ENCODE peak calls at places on chromosome 3, in four cellular contexts. One of them, this sample, is unnamed.
A peak's percentile ranks its signal among the peaks of the same experiment; 100 is the strongest.

GRCh38 chr3:30112904-30113484 is 493.4 kb upstream of the TGFBR2 start:
- DNase-seq in kidney epithelial cell: no peak
- DNase-seq in psoas muscle: no peak
- DNase-seq in bronchial epithelial cell: peak; percentile 54
- DNase-seq in this sample: peak; percentile 11

GRCh38 chr3:29764603-29765254 is 483.9 kb downstream of the RBMS3 start:
- DNase-seq in bronchial epithelial cell: peak; percentile 77
- DNase-seq in kidney epithelial cell: no peak
- DNase-seq in psoas muscle: no peak
- DNase-seq in this sample: peak; percentile 88

GRCh38 chr3:195137638-195138588 is 133.0 kb downstream of the XXYLT1 start:
- DNase-seq in bronchial epithelial cell: no peak
- DNase-seq in kidney epithelial cell: no peak
- DNase-seq in psoas muscle: no peak
- DNase-seq in this sample: no peak

GRCh38 chr3:66392512-66392911 is 108.3 kb downstream of the LRIG1 start:
- DNase-seq in bronchial epithelial cell: no peak
- DNase-seq in psoas muscle: peak; percentile 2
- DNase-seq in kidney epithelial cell: no peak
- DNase-seq in this sample: no peak

GRCh38 chr3:116739678-116740077 is 30.1 kb downstream of the TUSC7 start:
- DNase-seq in kidney epithelial cell: no peak
- DNase-seq in psoas muscle: no peak
- DNase-seq in bronchial epithelial cell: no peak
- DNase-seq in this sample: no peak

GRCh38 chr3:115688408-115688807 is 65.1 kb downstream of the GAP43 start:
- DNase-seq in kidney epithelial cell: no peak
- DNase-seq in bronchial epithelial cell: no peak
- DNase-seq in psoas muscle: no peak
- DNase-seq in this sample: no peak

GRCh38 chr3:129428382-129429079 is at the start of gene EFCAB12:
- DNase-seq in psoas muscle: peak; percentile 97
- DNase-seq in bronchial epithelial cell: peak; percentile 87
- DNase-seq in kidney epithelial cell: peak; percentile 65
- DNase-seq in this sample: peak; percentile 91

GRCh38 chr3:61820306-61820992 is 259.1 kb downstream of the PTPRG start:
- DNase-seq in kidney epithelial cell: no peak
- DNase-seq in psoas muscle: no peak
- DNase-seq in bronchial epithelial cell: no peak
- DNase-seq in this sample: no peak

GRCh38 chr3:135007622-135008021 is 212.6 kb downstream of the EPHB1 start:
- DNase-seq in bronchial epithelial cell: peak; percentile 2
- DNase-seq in kidney epithelial cell: peak; percentile 4
- DNase-seq in psoas muscle: no peak
- DNase-seq in this sample: no peak

GRCh38 chr3:9028134-9028533 is 64.9 kb upstream of the RAD18 start:
- DNase-seq in kidney epithelial cell: no peak
- DNase-seq in psoas muscle: peak; percentile 94
- DNase-seq in bronchial epithelial cell: no peak
- DNase-seq in this sample: peak; percentile 11

DNA sequence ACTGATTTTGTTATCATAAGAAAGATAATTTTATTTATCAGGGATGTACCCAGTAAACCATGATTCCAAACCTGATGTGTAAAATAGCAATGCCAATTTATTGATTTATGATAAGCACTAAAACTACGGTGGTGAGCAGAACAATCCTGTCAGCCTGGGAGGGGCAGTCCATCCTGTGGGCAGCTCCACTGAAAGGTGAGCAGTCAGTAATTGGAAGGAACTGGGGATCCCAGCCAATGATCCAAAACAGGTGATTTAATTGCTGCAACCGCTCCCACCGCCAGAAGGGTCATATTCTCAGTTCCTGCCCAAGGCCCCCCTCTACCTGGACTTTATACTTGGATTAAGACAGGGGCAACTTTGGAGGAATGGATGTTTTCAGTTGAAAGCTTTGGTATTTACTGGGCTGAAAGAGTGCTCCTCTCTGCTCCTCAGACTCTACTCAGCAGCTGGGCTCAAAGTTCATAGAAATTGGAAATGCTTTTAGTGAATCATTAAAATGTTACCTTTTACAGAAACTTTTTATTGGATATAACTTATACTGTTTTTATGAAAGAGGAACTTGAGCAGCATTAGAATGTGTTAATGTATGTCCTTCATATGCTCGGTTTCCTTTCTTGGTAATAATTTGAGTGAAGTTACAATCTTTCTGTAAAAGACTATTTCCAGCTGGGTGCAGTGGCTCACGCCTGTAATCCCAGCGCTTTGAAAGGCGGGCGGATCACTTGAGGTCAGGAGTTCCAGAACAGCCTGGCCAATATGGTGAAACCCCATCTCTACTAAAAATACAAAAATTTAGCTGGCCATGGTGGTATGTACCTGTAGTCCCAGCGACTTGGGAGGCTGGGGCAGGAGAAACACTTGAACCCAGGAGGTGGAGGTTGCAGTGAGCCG is 198.6 kb upstream of the IL12A start:
- DNase-seq in bronchial epithelial cell: no peak
- DNase-seq in psoas muscle: no peak
- DNase-seq in kidney epithelial cell: no peak
- DNase-seq in this sample: no peak
- H3K4me3 ChIP-seq in bronchial epithelial cell: no peak overlapping the region
- H3K4me3 ChIP-seq in psoas muscle: no peak overlapping the region
- H3K4me3 ChIP-seq in kidney epithelial cell: no peak overlapping the region
- H3K4me3 ChIP-seq in this sample: no peak overlapping the region

GRCh38 chr3:48957006-48957705 is 32.9 kb upstream of the P4HTM start:
- DNase-seq in kidney epithelial cell: no peak
- DNase-seq in psoas muscle: no peak
- DNase-seq in bronchial epithelial cell: no peak
- DNase-seq in this sample: no peak
- H3K36me3 ChIP-seq in kidney epithelial cell: no peaks in the 10 kb centered on the region
- H3K36me3 ChIP-seq in psoas muscle: peaks cover 43% of the 10 kb centered on the region
- H3K36me3 ChIP-seq in bronchial epithelial cell: peaks cover 12% of the 10 kb centered on the region
- H3K36me3 ChIP-seq in this sample: peaks cover 14% of the 10 kb centered on the region

GRCh38 chr3:2920103-2920502 is 190.1 kb downstream of the IL5RA start:
- DNase-seq in bronchial epithelial cell: no peak
- DNase-seq in kidney epithelial cell: no peak
- DNase-seq in psoas muscle: no peak
- DNase-seq in this sample: no peak

GRCh38 chr3:2923390-2923789 is 186.8 kb downstream of the IL5RA start:
- DNase-seq in bronchial epithelial cell: peak; percentile 29
- DNase-seq in kidney epithelial cell: no peak
- DNase-seq in psoas muscle: no peak
- DNase-seq in this sample: no peak

GRCh38 chr3:2927252-2927651 is 182.9 kb downstream of the IL5RA start:
- DNase-seq in psoas muscle: no peak
- DNase-seq in kidney epithelial cell: no peak
- DNase-seq in bronchial epithelial cell: no peak
- DNase-seq in this sample: no peak

DNA sequence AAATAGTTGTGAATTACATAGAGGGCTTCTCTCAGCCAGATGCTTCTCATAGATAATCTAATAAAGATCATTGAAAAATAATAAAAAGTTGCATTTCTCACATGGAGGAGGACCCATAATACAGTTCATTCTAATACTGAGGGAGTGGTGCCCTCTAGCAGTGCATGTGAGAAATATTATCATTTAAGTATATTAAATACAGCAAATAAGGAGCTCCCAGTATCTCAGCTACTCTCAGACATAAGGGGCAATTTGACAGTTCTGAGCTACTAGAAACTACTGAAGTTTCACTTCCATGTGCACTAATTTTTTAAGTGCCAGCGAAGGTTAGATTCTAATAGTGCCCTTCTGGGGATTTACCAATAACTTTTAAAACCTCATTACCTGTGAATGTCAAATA is 188.3 kb downstream of the IL5RA start:
- DNase-seq in psoas muscle: no peak
- DNase-seq in kidney epithelial cell: no peak
- DNase-seq in bronchial epithelial cell: peak; percentile 4
- DNase-seq in this sample: no peak
- TF ChIP-seq CTCF in psoas muscle: peak; percentile 5
- TF ChIP-seq CTCF in kidney epithelial cell: peak; percentile 35
- TF ChIP-seq CTCF in bronchial epithelial cell: no peak
- TF ChIP-seq CTCF in this sample: no peak

GRCh38 chr3:88030200-88030599 is 28.6 kb downstream of the CGGBP1 start:
- DNase-seq in kidney epithelial cell: no peak
- DNase-seq in psoas muscle: no peak
- DNase-seq in bronchial epithelial cell: no peak
- DNase-seq in this sample: no peak
- H3K4me3 ChIP-seq in kidney epithelial cell: no peak overlapping the region
- H3K4me3 ChIP-seq in psoas muscle: peak overlapping the region; percentile 9
- H3K4me3 ChIP-seq in bronchial epithelial cell: no peak overlapping the region
- H3K4me3 ChIP-seq in this sample: no peak overlapping the region

GRCh38 chr3:75727985-75728384 is 57.4 kb downstream of the ZNF717 start:
- DNase-seq in psoas muscle: no peak
- DNase-seq in bronchial epithelial cell: no peak
- DNase-seq in kidney epithelial cell: no peak
- DNase-seq in this sample: no peak
- H3K36me3 ChIP-seq in psoas muscle: no peaks in the 10 kb centered on the region
- H3K36me3 ChIP-seq in bronchial epithelial cell: no peaks in the 10 kb centered on the region
- H3K36me3 ChIP-seq in kidney epithelial cell: no peaks in the 10 kb centered on the region
- H3K36me3 ChIP-seq in this sample: no peaks in the 10 kb centered on the region

DNA sequence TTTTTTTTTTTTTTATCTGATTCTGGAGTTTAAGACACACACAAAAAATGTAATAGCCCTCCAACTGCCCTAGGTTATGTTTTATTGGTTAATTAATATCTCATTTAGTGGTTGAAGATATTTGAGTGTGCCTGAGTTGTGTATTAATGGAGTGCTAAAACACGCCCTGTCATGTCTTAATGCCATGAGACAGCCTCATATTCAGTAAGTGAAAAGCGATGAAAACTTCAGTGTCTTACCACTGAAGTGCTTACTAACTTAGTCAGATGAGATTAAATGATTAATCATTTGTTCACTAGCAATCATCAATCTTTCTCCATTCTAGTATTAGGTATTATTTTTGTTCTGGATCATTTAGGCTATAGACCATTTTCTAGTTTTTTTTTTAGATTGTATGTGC is 544.7 kb upstream of the ROBO2 start:
- DNase-seq in bronchial epithelial cell: peak; percentile 55
- DNase-seq in kidney epithelial cell: no peak
- DNase-seq in psoas muscle: no peak
- DNase-seq in this sample: no peak
- TF ChIP-seq CTCF in bronchial epithelial cell: no peak
- TF ChIP-seq CTCF in kidney epithelial cell: no peak
- TF ChIP-seq CTCF in psoas muscle: no peak
- TF ChIP-seq CTCF in this sample: no peak

GRCh38 chr3:72274511-72275295 is 489.8 kb upstream of the PROK2 start:
- DNase-seq in psoas muscle: no peak
- DNase-seq in bronchial epithelial cell: no peak
- DNase-seq in kidney epithelial cell: no peak
- DNase-seq in this sample: peak; percentile 80
- H3K4me3 ChIP-seq in psoas muscle: no peak overlapping the region
- H3K4me3 ChIP-seq in bronchial epithelial cell: no peak overlapping the region
- H3K4me3 ChIP-seq in kidney epithelial cell: no peak overlapping the region
- H3K4me3 ChIP-seq in this sample: no peak overlapping the region

GRCh38 chr3:121641127-121641526 is 19.6 kb downstream of the HCLS1 start:
- DNase-seq in psoas muscle: no peak
- DNase-seq in bronchial epithelial cell: no peak
- DNase-seq in kidney epithelial cell: no peak
- DNase-seq in this sample: no peak
- H3K36me3 ChIP-seq in psoas muscle: peaks cover 3% of the 10 kb centered on the region
- H3K36me3 ChIP-seq in bronchial epithelial cell: no peaks in the 10 kb centered on the region
- H3K36me3 ChIP-seq in kidney epithelial cell: no peaks in the 10 kb centered on the region
- H3K36me3 ChIP-seq in this sample: no peaks in the 10 kb centered on the region

GRCh38 chr3:137764563-137765309 is 621 bp downstream of the SOX14 start:
- DNase-seq in kidney epithelial cell: no peak
- DNase-seq in psoas muscle: no peak
- DNase-seq in bronchial epithelial cell: no peak
- DNase-seq in this sample: no peak
- TF ChIP-seq CTCF in kidney epithelial cell: no peak
- TF ChIP-seq CTCF in psoas muscle: no peak
- TF ChIP-seq CTCF in bronchial epithelial cell: no peak
- TF ChIP-seq CTCF in this sample: no peak